ENCODE peak calls at places on chromosomes 16 and 17, in seven cellular contexts. One of them, this sample, is unnamed.

GRCh38 chr17:13385481-13385907 is 216.2 kb downstream of the HS3ST3A1 start:
- DNase-seq in mammary epithelial cell: peak
- DNase-seq in MM.1S: no peak
- DNase-seq in vagina: no peak
- DNase-seq in fibroblast of lung: no peak
- DNase-seq in AG09319: no peak
- DNase-seq in fibroblast of pulmonary artery: peak
- DNase-seq in this sample: no peak

GRCh38 chr17:17322516-17323510 is 19.6 kb downstream of the NT5M start:
- DNase-seq in AG09319: no peak
- DNase-seq in vagina: no peak
- DNase-seq in fibroblast of pulmonary artery: no peak
- DNase-seq in fibroblast of lung: no peak
- DNase-seq in mammary epithelial cell: no peak
- DNase-seq in MM.1S: no peak
- DNase-seq in this sample: no peak

GRCh38 chr16:65745-66144 is 6.7 kb downstream of the RHBDF1 start:
- DNase-seq in AG09319: no peak
- DNase-seq in vagina: no peak
- DNase-seq in fibroblast of pulmonary artery: peak
- DNase-seq in mammary epithelial cell: peak
- DNase-seq in fibroblast of lung: peak
- DNase-seq in MM.1S: peak
- DNase-seq in this sample: peak

GRCh38 chr16:1656808-1657617 is 21.1 kb upstream of the JPT2 start:
- DNase-seq in MM.1S: no peak
- DNase-seq in mammary epithelial cell: no peak
- DNase-seq in vagina: no peak
- DNase-seq in fibroblast of lung: no peak
- DNase-seq in AG09319: no peak
- DNase-seq in fibroblast of pulmonary artery: no peak
- DNase-seq in this sample: peak

GRCh38 chr16:31093132-31093703 is 1.4 kb downstream of the VKORC1 start:
- DNase-seq in fibroblast of lung: no peak
- DNase-seq in AG09319: no peak
- DNase-seq in mammary epithelial cell: peak
- DNase-seq in fibroblast of pulmonary artery: no peak
- DNase-seq in vagina: no peak
- DNase-seq in MM.1S: no peak
- DNase-seq in this sample: peak

GRCh38 chr17:39962642-39963220 is at the start of gene GSDMA:
- DNase-seq in vagina: no peak
- DNase-seq in MM.1S: no peak
- DNase-seq in fibroblast of pulmonary artery: no peak
- DNase-seq in mammary epithelial cell: no peak
- DNase-seq in fibroblast of lung: no peak
- DNase-seq in AG09319: no peak
- DNase-seq in this sample: no peak

GRCh38 chr17:78269893-78270490 is 38.6 kb downstream of the TMEM235 start:
- DNase-seq in AG09319: no peak
- DNase-seq in fibroblast of lung: no peak
- DNase-seq in mammary epithelial cell: no peak
- DNase-seq in MM.1S: no peak
- DNase-seq in fibroblast of pulmonary artery: no peak
- DNase-seq in vagina: no peak
- DNase-seq in this sample: no peak

GRCh38 chr17:38908676-38909181 is 16.7 kb upstream of the LASP1NB start:
- DNase-seq in fibroblast of pulmonary artery: no peak
- DNase-seq in MM.1S: no peak
- DNase-seq in fibroblast of lung: no peak
- DNase-seq in vagina: no peak
- DNase-seq in mammary epithelial cell: peak
- DNase-seq in AG09319: no peak
- DNase-seq in this sample: no peak

GRCh38 chr16:54026456-54026855 is 260.1 kb downstream of the IRX3 start:
- DNase-seq in vagina: no peak
- DNase-seq in MM.1S: no peak
- DNase-seq in fibroblast of lung: no peak
- DNase-seq in AG09319: no peak
- DNase-seq in fibroblast of pulmonary artery: peak
- DNase-seq in mammary epithelial cell: no peak
- DNase-seq in this sample: no peak

GRCh38 chr17:53628011-53628410 is 194.7 kb upstream of the KIF2B start:
- DNase-seq in mammary epithelial cell: peak
- DNase-seq in AG09319: no peak
- DNase-seq in fibroblast of pulmonary artery: peak
- DNase-seq in MM.1S: peak
- DNase-seq in vagina: no peak
- DNase-seq in fibroblast of lung: peak
- DNase-seq in this sample: no peak

GRCh38 chr16:3234543-3235541 is at the start of gene ZNF200:
- DNase-seq in fibroblast of pulmonary artery: peak
- DNase-seq in MM.1S: peak
- DNase-seq in fibroblast of lung: peak
- DNase-seq in vagina: peak
- DNase-seq in mammary epithelial cell: peak
- DNase-seq in AG09319: peak
- DNase-seq in this sample: peak

DNA sequence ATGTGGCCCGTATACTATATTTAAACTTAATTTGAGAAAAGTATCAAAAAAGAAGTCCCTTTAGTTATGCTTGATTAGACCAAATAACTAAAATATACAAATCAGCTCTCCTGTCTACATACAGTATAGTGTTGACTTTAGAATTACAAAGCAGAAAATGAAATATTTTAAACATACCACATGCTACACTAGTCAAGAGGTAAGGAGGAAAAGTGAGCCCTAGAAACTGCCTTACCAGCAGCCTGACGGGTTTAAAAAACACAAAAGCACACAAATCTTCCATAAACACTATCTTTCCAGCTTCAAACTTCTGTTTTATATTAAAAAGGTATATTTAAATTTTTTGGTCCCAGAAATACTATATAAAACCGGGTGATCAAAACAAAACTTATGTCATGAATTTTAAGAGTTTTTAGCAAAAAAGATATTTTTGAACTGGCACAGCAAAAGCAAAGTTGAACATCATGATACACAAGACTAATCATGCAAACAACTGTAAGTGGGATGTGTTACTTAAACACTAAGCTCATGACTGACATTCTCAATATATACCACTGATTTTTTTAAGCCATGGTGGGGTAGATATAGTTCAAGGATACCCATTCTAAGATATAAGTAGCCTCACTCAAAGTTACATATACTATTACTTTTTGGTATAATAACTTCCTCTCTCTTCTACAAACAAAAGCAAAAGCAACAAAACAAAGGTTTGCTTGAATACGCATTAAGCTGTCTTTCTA is 11.8 kb downstream of the KLHL10 start:
- DNase-seq in vagina: no peak
- DNase-seq in fibroblast of pulmonary artery: no peak
- DNase-seq in fibroblast of lung: no peak
- DNase-seq in mammary epithelial cell: no peak
- DNase-seq in AG09319: no peak
- DNase-seq in MM.1S: no peak
- DNase-seq in this sample: no peak
- TF ChIP-seq CTCF in vagina: no peak
- TF ChIP-seq CTCF in fibroblast of pulmonary artery: no peak
- TF ChIP-seq CTCF in fibroblast of lung: no peak
- TF ChIP-seq CTCF in mammary epithelial cell: no peak
- TF ChIP-seq CTCF in AG09319: no peak
- TF ChIP-seq CTCF in MM.1S: no peak
- TF ChIP-seq CTCF in this sample: no peak

GRCh38 chr17:9520649-9521435 is 54.8 kb downstream of the STX8 start:
- DNase-seq in AG09319: no peak
- DNase-seq in fibroblast of lung: no peak
- DNase-seq in fibroblast of pulmonary artery: no peak
- DNase-seq in vagina: no peak
- DNase-seq in MM.1S: no peak
- DNase-seq in mammary epithelial cell: no peak
- DNase-seq in this sample: no peak

GRCh38 chr17:9517396-9517795 is 58.2 kb downstream of the STX8 start:
- DNase-seq in mammary epithelial cell: peak
- DNase-seq in AG09319: no peak
- DNase-seq in fibroblast of pulmonary artery: no peak
- DNase-seq in MM.1S: peak
- DNase-seq in fibroblast of lung: no peak
- DNase-seq in vagina: no peak
- DNase-seq in this sample: no peak

GRCh38 chr17:9519873-9520272 is 55.7 kb downstream of the STX8 start:
- DNase-seq in mammary epithelial cell: no peak
- DNase-seq in AG09319: no peak
- DNase-seq in vagina: no peak
- DNase-seq in fibroblast of lung: no peak
- DNase-seq in fibroblast of pulmonary artery: no peak
- DNase-seq in MM.1S: no peak
- DNase-seq in this sample: no peak

GRCh38 chr17:9522074-9522473 is 53.5 kb downstream of the STX8 start:
- DNase-seq in mammary epithelial cell: peak
- DNase-seq in AG09319: peak
- DNase-seq in fibroblast of pulmonary artery: peak
- DNase-seq in vagina: no peak
- DNase-seq in MM.1S: peak
- DNase-seq in fibroblast of lung: peak
- DNase-seq in this sample: no peak
- TF ChIP-seq CTCF in mammary epithelial cell: peak
- TF ChIP-seq CTCF in AG09319: peak
- TF ChIP-seq CTCF in fibroblast of pulmonary artery: peak
- TF ChIP-seq CTCF in vagina: peak
- TF ChIP-seq CTCF in MM.1S: peak
- TF ChIP-seq CTCF in fibroblast of lung: peak
- TF ChIP-seq CTCF in this sample: peak

GRCh38 chr16:17230932-17231581 is 239.7 kb downstream of the XYLT1 start:
- DNase-seq in fibroblast of lung: no peak
- DNase-seq in vagina: no peak
- DNase-seq in mammary epithelial cell: no peak
- DNase-seq in MM.1S: no peak
- DNase-seq in fibroblast of pulmonary artery: no peak
- DNase-seq in AG09319: no peak
- DNase-seq in this sample: no peak

GRCh38 chr16:17231972-17232371 is 238.8 kb downstream of the XYLT1 start:
- DNase-seq in AG09319: no peak
- DNase-seq in fibroblast of pulmonary artery: no peak
- DNase-seq in vagina: no peak
- DNase-seq in MM.1S: no peak
- DNase-seq in fibroblast of lung: no peak
- DNase-seq in mammary epithelial cell: no peak
- DNase-seq in this sample: no peak

GRCh38 chr16:17229766-17230165 is 241.0 kb downstream of the XYLT1 start:
- DNase-seq in AG09319: no peak
- DNase-seq in MM.1S: no peak
- DNase-seq in fibroblast of lung: no peak
- DNase-seq in mammary epithelial cell: peak
- DNase-seq in fibroblast of pulmonary artery: no peak
- DNase-seq in vagina: no peak
- DNase-seq in this sample: no peak

GRCh38 chr16:17233301-17234002 is 237.3 kb downstream of the XYLT1 start:
- DNase-seq in fibroblast of pulmonary artery: no peak
- DNase-seq in AG09319: no peak
- DNase-seq in vagina: no peak
- DNase-seq in fibroblast of lung: no peak
- DNase-seq in mammary epithelial cell: no peak
- DNase-seq in MM.1S: no peak
- DNase-seq in this sample: no peak

DNA sequence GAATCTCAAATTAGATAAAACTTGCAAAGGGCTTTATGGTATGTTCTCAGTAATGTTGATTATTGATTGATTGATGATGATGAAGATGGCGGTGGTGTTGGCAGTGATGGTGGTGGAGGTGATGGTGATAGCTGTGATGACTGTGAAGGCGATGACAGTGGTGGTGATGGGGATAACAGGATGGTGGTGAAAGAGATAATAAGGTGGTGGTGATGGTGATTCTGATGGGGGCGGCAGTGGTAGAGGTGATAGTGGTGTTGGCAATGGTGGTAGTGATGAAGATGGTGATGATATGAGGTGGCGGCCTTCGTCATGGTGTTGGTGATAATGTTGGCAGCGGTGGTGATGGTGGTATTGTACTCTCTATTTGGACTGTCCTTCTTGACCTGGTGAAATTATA is 238.3 kb downstream of the XYLT1 start:
- DNase-seq in AG09319: no peak
- DNase-seq in vagina: no peak
- DNase-seq in MM.1S: no peak
- DNase-seq in mammary epithelial cell: no peak
- DNase-seq in fibroblast of lung: no peak
- DNase-seq in fibroblast of pulmonary artery: no peak
- DNase-seq in this sample: no peak
- TF ChIP-seq CTCF in AG09319: no peak
- TF ChIP-seq CTCF in vagina: no peak
- TF ChIP-seq CTCF in MM.1S: no peak
- TF ChIP-seq CTCF in mammary epithelial cell: no peak
- TF ChIP-seq CTCF in fibroblast of lung: no peak
- TF ChIP-seq CTCF in fibroblast of pulmonary artery: no peak
- TF ChIP-seq CTCF in this sample: no peak

DNA sequence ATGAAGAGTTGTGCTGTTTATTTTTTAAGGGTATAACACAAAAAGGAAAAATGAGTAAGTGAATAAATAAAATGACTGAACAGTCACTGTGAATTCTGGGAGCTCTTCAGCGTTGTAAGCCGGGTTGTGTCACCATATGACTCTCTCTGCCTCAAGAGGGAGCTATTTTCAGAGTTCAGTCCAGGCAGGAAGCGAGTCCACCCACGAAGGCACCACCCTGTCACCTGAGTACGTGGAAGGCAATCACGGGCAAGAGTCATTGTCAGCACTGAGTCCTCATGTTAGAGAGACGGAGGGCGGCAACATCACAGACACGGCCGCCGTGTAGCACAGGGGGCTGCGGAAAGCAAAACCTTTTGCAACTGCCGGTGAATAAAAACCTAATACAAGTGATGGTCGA is 227.6 kb downstream of the UTP18 start:
- DNase-seq in mammary epithelial cell: peak
- DNase-seq in MM.1S: no peak
- DNase-seq in AG09319: no peak
- DNase-seq in vagina: no peak
- DNase-seq in fibroblast of pulmonary artery: no peak
- DNase-seq in fibroblast of lung: no peak
- DNase-seq in this sample: peak
- TF ChIP-seq CTCF in mammary epithelial cell: peak
- TF ChIP-seq CTCF in MM.1S: no peak
- TF ChIP-seq CTCF in AG09319: no peak
- TF ChIP-seq CTCF in vagina: no peak
- TF ChIP-seq CTCF in fibroblast of pulmonary artery: peak
- TF ChIP-seq CTCF in fibroblast of lung: no peak
- TF ChIP-seq CTCF in this sample: peak